ENCODE peak calls at places on chromosomes 12 and 14, in five cellular contexts. One of them, this sample, is unnamed.

GRCh38 chr14:104973215-104974145 is 4.7 kb downstream of the AHNAK2 start:
- DNase-seq in endothelial cell of umbilical vein: peak; percentile 91
- DNase-seq in spleen: peak; percentile 72
- DNase-seq in GM12878: no peak
- DNase-seq in right lobe of liver: peak; percentile 41
- DNase-seq in this sample: peak; percentile 69

GRCh38 chr12:120292411-120292660 is 633 bp upstream of the RNU4-2 start:
- DNase-seq in endothelial cell of umbilical vein: no peak
- DNase-seq in GM12878: no peak
- DNase-seq in right lobe of liver: peak; percentile 56
- DNase-seq in spleen: no peak
- DNase-seq in this sample: no peak

GRCh38 chr14:40417777-40418401 is 985.7 kb upstream of the FBXO33 start:
- DNase-seq in spleen: no peak
- DNase-seq in endothelial cell of umbilical vein: no peak
- DNase-seq in right lobe of liver: no peak
- DNase-seq in GM12878: no peak
- DNase-seq in this sample: no peak

GRCh38 chr12:64583395-64584172 is 26.7 kb upstream of the RASSF3 start:
- DNase-seq in right lobe of liver: no peak
- DNase-seq in GM12878: no peak
- DNase-seq in endothelial cell of umbilical vein: peak; percentile 90
- DNase-seq in spleen: no peak
- DNase-seq in this sample: no peak

GRCh38 chr12:51959921-51960320 is 8.4 kb downstream of the ACVR1B start:
- DNase-seq in spleen: no peak
- DNase-seq in endothelial cell of umbilical vein: no peak
- DNase-seq in right lobe of liver: peak; percentile 44
- DNase-seq in GM12878: no peak
- DNase-seq in this sample: no peak

GRCh38 chr12:109309441-109310246 is 560 bp upstream of the FOXN4 start:
- DNase-seq in spleen: no peak
- DNase-seq in right lobe of liver: no peak
- DNase-seq in endothelial cell of umbilical vein: no peak
- DNase-seq in GM12878: no peak
- DNase-seq in this sample: no peak

GRCh38 chr12:123995023-123995422 is 22.0 kb downstream of the ZNF664 start:
- DNase-seq in spleen: no peak
- DNase-seq in GM12878: no peak
- DNase-seq in right lobe of liver: no peak
- DNase-seq in endothelial cell of umbilical vein: peak; percentile 24
- DNase-seq in this sample: no peak

GRCh38 chr12:95553202-95553943 is 2.1 kb upstream of the USP44 start:
- DNase-seq in GM12878: no peak
- DNase-seq in spleen: no peak
- DNase-seq in right lobe of liver: no peak
- DNase-seq in endothelial cell of umbilical vein: no peak
- DNase-seq in this sample: no peak

GRCh38 chr12:53950789-53951576 is 3.7 kb upstream of the HOXC12 start:
- DNase-seq in right lobe of liver: no peak
- DNase-seq in GM12878: no peak
- DNase-seq in spleen: no peak
- DNase-seq in endothelial cell of umbilical vein: no peak
- DNase-seq in this sample: no peak

GRCh38 chr12:6330999-6331714 is 10.7 kb downstream of the TNFRSF1A start:
- DNase-seq in spleen: no peak
- DNase-seq in GM12878: no peak
- DNase-seq in endothelial cell of umbilical vein: no peak
- DNase-seq in right lobe of liver: no peak
- DNase-seq in this sample: no peak

GRCh38 chr12:69685810-69686209 is 13.3 kb downstream of the BEST3 start:
- DNase-seq in spleen: no peak
- DNase-seq in endothelial cell of umbilical vein: peak; percentile 8
- DNase-seq in right lobe of liver: no peak
- DNase-seq in GM12878: no peak
- DNase-seq in this sample: no peak

GRCh38 chr14:104359969-104360442 is 219.6 kb upstream of the C14orf180 start:
- DNase-seq in endothelial cell of umbilical vein: no peak
- DNase-seq in right lobe of liver: peak; percentile 27
- DNase-seq in GM12878: no peak
- DNase-seq in spleen: peak; percentile 70
- DNase-seq in this sample: no peak

GRCh38 chr14:44763356-44763755 is 198.4 kb downstream of the KLHL28 start:
- DNase-seq in spleen: no peak
- DNase-seq in right lobe of liver: no peak
- DNase-seq in endothelial cell of umbilical vein: no peak
- DNase-seq in GM12878: no peak
- DNase-seq in this sample: no peak

GRCh38 chr14:86708846-86709339 is 1178.9 kb downstream of the FLRT2 start:
- DNase-seq in spleen: no peak
- DNase-seq in right lobe of liver: no peak
- DNase-seq in endothelial cell of umbilical vein: no peak
- DNase-seq in GM12878: no peak
- DNase-seq in this sample: no peak

GRCh38 chr14:64761441-64762043 is 57.3 kb downstream of the PLEKHG3 start:
- DNase-seq in endothelial cell of umbilical vein: no peak
- DNase-seq in right lobe of liver: no peak
- DNase-seq in spleen: peak; percentile 52
- DNase-seq in GM12878: no peak
- DNase-seq in this sample: no peak

GRCh38 chr12:50507474-50507838 is 2.7 kb downstream of the DIP2B start:
- DNase-seq in endothelial cell of umbilical vein: no peak
- DNase-seq in spleen: no peak
- DNase-seq in right lobe of liver: no peak
- DNase-seq in GM12878: no peak
- DNase-seq in this sample: no peak

GRCh38 chr12:54601841-54602240 is 13.4 kb upstream of the PPP1R1A start:
- DNase-seq in spleen: no peak
- DNase-seq in right lobe of liver: no peak
- DNase-seq in GM12878: no peak
- DNase-seq in endothelial cell of umbilical vein: no peak
- DNase-seq in this sample: no peak

GRCh38 chr12:65335021-65335714 is 56.7 kb downstream of the MSRB3 start:
- DNase-seq in right lobe of liver: peak; percentile 72
- DNase-seq in endothelial cell of umbilical vein: peak; percentile 40
- DNase-seq in spleen: no peak
- DNase-seq in GM12878: no peak
- DNase-seq in this sample: peak; percentile 64

GRCh38 chr12:93125126-93125525 is 196.0 kb upstream of the EEA1 start:
- DNase-seq in spleen: no peak
- DNase-seq in right lobe of liver: no peak
- DNase-seq in GM12878: no peak
- DNase-seq in endothelial cell of umbilical vein: no peak
- DNase-seq in this sample: no peak

GRCh38 chr12:106709068-106709511 is 65.4 kb upstream of the RIC8B start:
- DNase-seq in right lobe of liver: no peak
- DNase-seq in GM12878: no peak
- DNase-seq in endothelial cell of umbilical vein: no peak
- DNase-seq in spleen: no peak
- DNase-seq in this sample: no peak

GRCh38 chr12:107759410-107759809 is 1.5 kb downstream of the PRDM4 start:
- DNase-seq in right lobe of liver: no peak
- DNase-seq in GM12878: no peak
- DNase-seq in spleen: no peak
- DNase-seq in endothelial cell of umbilical vein: peak; percentile 65
- DNase-seq in this sample: no peak

GRCh38 chr12:108967869-108968540 is 52.9 kb downstream of the SVOP start:
- DNase-seq in spleen: no peak
- DNase-seq in GM12878: no peak
- DNase-seq in endothelial cell of umbilical vein: no peak
- DNase-seq in right lobe of liver: no peak
- DNase-seq in this sample: no peak

GRCh38 chr14:102516531-102517411 is 7.2 kb upstream of the ANKRD9 start:
- DNase-seq in spleen: peak; percentile 93
- DNase-seq in GM12878: no peak
- DNase-seq in right lobe of liver: peak; percentile 70
- DNase-seq in endothelial cell of umbilical vein: peak; percentile 42
- DNase-seq in this sample: peak; percentile 70

GRCh38 chr14:60204843-60205774 is 39.9 kb upstream of the DHRS7 start:
- DNase-seq in spleen: no peak
- DNase-seq in endothelial cell of umbilical vein: no peak
- DNase-seq in GM12878: peak; percentile 70
- DNase-seq in right lobe of liver: no peak
- DNase-seq in this sample: no peak
- TF ChIP-seq POLR2A in spleen: no peak
- TF ChIP-seq POLR2A in endothelial cell of umbilical vein: no peak
- TF ChIP-seq POLR2A in GM12878: peak; percentile 68
- TF ChIP-seq POLR2A in right lobe of liver: no peak
- TF ChIP-seq POLR2A in this sample: no peak

GRCh38 chr14:92544051-92544730 is 30.6 kb downstream of the RIN3 start:
- DNase-seq in endothelial cell of umbilical vein: no peak
- DNase-seq in right lobe of liver: no peak
- DNase-seq in GM12878: no peak
- DNase-seq in spleen: no peak
- DNase-seq in this sample: no peak
- TF ChIP-seq POLR2A in endothelial cell of umbilical vein: no peak
- TF ChIP-seq POLR2A in right lobe of liver: no peak
- TF ChIP-seq POLR2A in GM12878: no peak
- TF ChIP-seq POLR2A in spleen: no peak
- TF ChIP-seq POLR2A in this sample: no peak

GRCh38 chr12:56143225-56143624 is 9.2 kb upstream of the MYL6B start:
- DNase-seq in right lobe of liver: no peak
- DNase-seq in spleen: no peak
- DNase-seq in endothelial cell of umbilical vein: no peak
- DNase-seq in GM12878: no peak
- DNase-seq in this sample: no peak

GRCh38 chr12:56150563-56150962 is 1.8 kb upstream of the MYL6B start:
- DNase-seq in endothelial cell of umbilical vein: peak; percentile 44
- DNase-seq in spleen: no peak
- DNase-seq in right lobe of liver: no peak
- DNase-seq in GM12878: no peak
- DNase-seq in this sample: no peak

GRCh38 chr12:56145218-56145617 is 7.2 kb upstream of the MYL6B start:
- DNase-seq in spleen: no peak
- DNase-seq in GM12878: no peak
- DNase-seq in endothelial cell of umbilical vein: no peak
- DNase-seq in right lobe of liver: no peak
- DNase-seq in this sample: peak; percentile 0

GRCh38 chr12:56143870-56144269 is 8.5 kb upstream of the MYL6B start:
- DNase-seq in right lobe of liver: no peak
- DNase-seq in spleen: no peak
- DNase-seq in GM12878: no peak
- DNase-seq in endothelial cell of umbilical vein: peak; percentile 66
- DNase-seq in this sample: no peak

DNA sequence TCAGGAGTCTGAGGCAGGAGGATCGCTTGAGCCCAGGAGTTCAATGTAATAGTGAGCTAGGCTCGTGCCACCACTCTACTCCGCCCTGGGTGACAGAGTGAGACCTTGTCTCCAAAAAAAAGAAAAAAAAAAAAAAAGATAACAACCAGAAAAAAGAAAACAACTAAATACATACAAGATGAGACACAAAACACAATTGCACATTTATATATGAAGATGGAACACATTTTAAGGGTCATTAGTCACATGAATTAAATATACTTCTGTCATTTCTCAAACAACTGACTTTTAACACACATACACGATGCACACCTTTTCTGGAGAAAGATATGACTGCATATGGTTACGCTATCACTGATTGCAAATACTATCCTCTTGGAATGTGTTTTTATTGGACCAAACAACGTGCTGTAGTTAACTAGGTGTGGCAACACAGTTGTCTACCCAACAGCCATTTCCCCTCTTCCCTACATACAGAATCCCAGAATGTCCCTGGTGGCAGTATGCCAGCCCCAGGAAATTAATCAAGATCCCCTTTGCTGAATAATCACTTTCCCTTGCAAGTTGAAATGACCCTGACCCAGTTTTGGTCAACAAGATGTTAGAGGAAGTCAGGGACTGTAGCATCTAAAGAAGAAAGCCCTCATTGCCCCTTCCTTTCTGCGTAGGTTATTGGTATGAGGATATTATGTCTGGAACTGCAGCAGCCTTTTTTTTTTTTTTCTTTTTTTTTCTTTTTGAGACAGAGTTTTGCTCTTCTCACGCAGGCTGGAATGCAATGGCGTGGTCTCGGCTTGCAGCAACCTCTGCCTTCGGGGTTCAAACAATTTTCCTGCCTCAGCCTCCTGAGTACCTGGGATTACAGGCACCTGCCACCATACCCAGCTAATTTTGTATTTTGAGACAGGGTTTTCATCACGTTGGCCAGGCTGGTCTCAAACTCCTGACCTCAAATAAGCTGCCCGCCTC is 5.6 kb upstream of the MYL6B start:
- DNase-seq in right lobe of liver: no peak
- DNase-seq in spleen: no peak
- DNase-seq in GM12878: no peak
- DNase-seq in endothelial cell of umbilical vein: peak; percentile 82
- DNase-seq in this sample: no peak
- TF ChIP-seq POLR2A in right lobe of liver: no peak
- TF ChIP-seq POLR2A in spleen: no peak
- TF ChIP-seq POLR2A in GM12878: no peak
- TF ChIP-seq POLR2A in endothelial cell of umbilical vein: peak; percentile 74
- TF ChIP-seq POLR2A in this sample: no peak

GRCh38 chr14:101482066-101482465 is 79.2 kb upstream of the DIO3 start:
- DNase-seq in right lobe of liver: no peak
- DNase-seq in endothelial cell of umbilical vein: no peak
- DNase-seq in spleen: no peak
- DNase-seq in GM12878: no peak
- DNase-seq in this sample: no peak

GRCh38 chr14:101478796-101479410 is 82.4 kb upstream of the DIO3 start:
- DNase-seq in endothelial cell of umbilical vein: no peak
- DNase-seq in GM12878: no peak
- DNase-seq in right lobe of liver: peak; percentile 40
- DNase-seq in spleen: peak; percentile 47
- DNase-seq in this sample: no peak

GRCh38 chr14:101481557-101481956 is 79.7 kb upstream of the DIO3 start:
- DNase-seq in right lobe of liver: peak; percentile 42
- DNase-seq in endothelial cell of umbilical vein: no peak
- DNase-seq in spleen: peak; percentile 14
- DNase-seq in GM12878: no peak
- DNase-seq in this sample: peak; percentile 35

GRCh38 chr14:101480022-101480746 is 81.1 kb upstream of the DIO3 start:
- DNase-seq in endothelial cell of umbilical vein: no peak
- DNase-seq in spleen: peak; percentile 41
- DNase-seq in GM12878: no peak
- DNase-seq in right lobe of liver: peak; percentile 15
- DNase-seq in this sample: no peak

DNA sequence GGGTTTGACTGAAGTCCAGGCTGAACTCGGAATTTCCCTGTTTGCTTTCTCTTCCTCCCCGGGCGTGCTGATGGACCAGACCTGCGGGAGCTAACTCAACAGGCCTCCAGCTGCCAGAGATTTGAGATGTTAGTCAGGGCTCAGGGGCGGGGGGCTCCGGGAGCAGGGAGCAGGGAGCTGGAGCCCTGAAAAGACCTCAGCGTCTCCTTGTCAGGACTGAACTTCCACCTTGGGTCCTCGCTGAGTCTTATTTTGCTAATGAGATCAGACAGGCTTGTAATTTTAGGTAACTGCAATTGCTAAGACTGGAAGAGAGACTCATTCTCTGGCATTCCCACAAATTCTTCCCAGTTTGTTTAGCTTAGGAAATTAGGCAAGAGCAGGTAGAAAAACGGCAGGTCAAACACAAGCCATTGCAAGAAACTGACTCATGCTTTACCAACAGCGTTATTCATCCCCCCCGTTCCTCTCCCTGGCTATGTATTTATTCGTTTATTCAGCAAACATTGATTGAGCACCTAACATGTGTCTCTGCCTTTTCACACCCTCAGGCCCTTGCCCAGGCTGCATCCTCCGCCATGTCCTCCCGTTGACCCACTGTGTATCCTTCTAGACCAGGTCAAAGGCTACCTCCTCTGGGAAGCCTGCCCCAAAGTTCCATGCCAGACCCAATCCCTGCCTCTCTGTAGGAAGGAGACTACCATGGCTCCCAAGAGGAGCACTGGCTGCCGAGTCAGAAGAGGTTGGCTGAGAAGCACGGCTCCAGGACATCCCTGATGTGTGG is 80.4 kb upstream of the DIO3 start:
- DNase-seq in right lobe of liver: peak; percentile 73
- DNase-seq in endothelial cell of umbilical vein: no peak
- DNase-seq in spleen: peak; percentile 40
- DNase-seq in GM12878: no peak
- DNase-seq in this sample: no peak
- TF ChIP-seq POLR2A in right lobe of liver: no peak
- TF ChIP-seq POLR2A in endothelial cell of umbilical vein: no peak
- TF ChIP-seq POLR2A in spleen: no peak
- TF ChIP-seq POLR2A in GM12878: no peak
- TF ChIP-seq POLR2A in this sample: no peak